ENCODE peak calls at places on chromosomes 2 and 18, in five cellular contexts. One of them, this sample, is unnamed.

GRCh38 chr2:236525416-236525997 is 44.1 kb upstream of the ACKR3 start:
- DNase-seq in transverse colon: no peak
- DNase-seq in stomach: no peak
- DNase-seq in A549: no peak
- DNase-seq in sigmoid colon: no peak
- DNase-seq in this sample: no peak

GRCh38 chr2:120568089-120568974 is 167.3 kb upstream of the GLI2 start:
- DNase-seq in stomach: no peak
- DNase-seq in A549: no peak
- DNase-seq in transverse colon: no peak
- DNase-seq in sigmoid colon: no peak
- DNase-seq in this sample: no peak

GRCh38 chr2:156687126-156687525 is 250.9 kb downstream of the GPD2 start:
- DNase-seq in stomach: no peak
- DNase-seq in transverse colon: no peak
- DNase-seq in sigmoid colon: no peak
- DNase-seq in A549: no peak
- DNase-seq in this sample: no peak

GRCh38 chr18:58556333-58557012 is 72.4 kb downstream of the ALPK2 start:
- DNase-seq in transverse colon: no peak
- DNase-seq in stomach: peak
- DNase-seq in A549: no peak
- DNase-seq in sigmoid colon: no peak
- DNase-seq in this sample: no peak

GRCh38 chr2:76281176-76281841 is 570.6 kb upstream of the GCFC2 start:
- DNase-seq in A549: no peak
- DNase-seq in transverse colon: no peak
- DNase-seq in stomach: no peak
- DNase-seq in sigmoid colon: no peak
- DNase-seq in this sample: no peak

GRCh38 chr18:68177807-68178702 is 536.9 kb downstream of the TMX3 start:
- DNase-seq in transverse colon: no peak
- DNase-seq in stomach: peak
- DNase-seq in sigmoid colon: no peak
- DNase-seq in A549: no peak
- DNase-seq in this sample: no peak

GRCh38 chr18:4106407-4107033 is 348.6 kb downstream of the DLGAP1 start:
- DNase-seq in sigmoid colon: peak
- DNase-seq in transverse colon: peak
- DNase-seq in stomach: peak
- DNase-seq in A549: peak
- DNase-seq in this sample: no peak

GRCh38 chr2:187213788-187214187 is 234.3 kb downstream of the CALCRL start:
- DNase-seq in transverse colon: no peak
- DNase-seq in sigmoid colon: no peak
- DNase-seq in A549: no peak
- DNase-seq in stomach: no peak
- DNase-seq in this sample: no peak

GRCh38 chr18:79871481-79872091 is 73.8 kb downstream of the KCNG2 start:
- DNase-seq in A549: no peak
- DNase-seq in sigmoid colon: no peak
- DNase-seq in transverse colon: no peak
- DNase-seq in stomach: no peak
- DNase-seq in this sample: no peak

GRCh38 chr18:37956020-37956419 is 390.4 kb upstream of the CELF4 start:
- DNase-seq in sigmoid colon: no peak
- DNase-seq in stomach: no peak
- DNase-seq in A549: no peak
- DNase-seq in transverse colon: no peak
- DNase-seq in this sample: no peak

GRCh38 chr18:5515007-5515744 is 28.6 kb downstream of the EPB41L3 start:
- DNase-seq in A549: no peak
- DNase-seq in transverse colon: no peak
- DNase-seq in stomach: no peak
- DNase-seq in sigmoid colon: no peak
- DNase-seq in this sample: no peak

GRCh38 chr2:95277246-95277906 is 3.1 kb downstream of the PROM2 start:
- DNase-seq in A549: no peak
- DNase-seq in transverse colon: peak
- DNase-seq in sigmoid colon: peak
- DNase-seq in stomach: peak
- DNase-seq in this sample: no peak

GRCh38 chr2:127096718-127097470 is 10.1 kb downstream of the BIN1 start:
- DNase-seq in sigmoid colon: peak
- DNase-seq in transverse colon: no peak
- DNase-seq in stomach: peak
- DNase-seq in A549: no peak
- DNase-seq in this sample: no peak

GRCh38 chr2:77552956-77553355 is 30.8 kb upstream of the LRRTM4 start:
- DNase-seq in sigmoid colon: no peak
- DNase-seq in transverse colon: no peak
- DNase-seq in stomach: no peak
- DNase-seq in A549: no peak
- DNase-seq in this sample: no peak
- TF ChIP-seq EP300 in sigmoid colon: no peak
- TF ChIP-seq EP300 in transverse colon: no peak
- TF ChIP-seq EP300 in stomach: no peak
- TF ChIP-seq EP300 in A549: no peak
- TF ChIP-seq EP300 in this sample: no peak

GRCh38 chr2:174325373-174325772 is 9.4 kb upstream of the SP9 start:
- DNase-seq in A549: no peak
- DNase-seq in transverse colon: no peak
- DNase-seq in sigmoid colon: no peak
- DNase-seq in stomach: no peak
- DNase-seq in this sample: no peak

GRCh38 chr2:174327958-174328308 is 6.8 kb upstream of the SP9 start:
- DNase-seq in stomach: no peak
- DNase-seq in sigmoid colon: no peak
- DNase-seq in transverse colon: no peak
- DNase-seq in A549: no peak
- DNase-seq in this sample: no peak

GRCh38 chr2:174327559-174327897 is 7.2 kb upstream of the SP9 start:
- DNase-seq in sigmoid colon: no peak
- DNase-seq in A549: no peak
- DNase-seq in stomach: no peak
- DNase-seq in transverse colon: no peak
- DNase-seq in this sample: no peak

GRCh38 chr2:174326880-174327558 is 7.7 kb upstream of the SP9 start:
- DNase-seq in transverse colon: no peak
- DNase-seq in sigmoid colon: no peak
- DNase-seq in stomach: no peak
- DNase-seq in A549: no peak
- DNase-seq in this sample: no peak

DNA sequence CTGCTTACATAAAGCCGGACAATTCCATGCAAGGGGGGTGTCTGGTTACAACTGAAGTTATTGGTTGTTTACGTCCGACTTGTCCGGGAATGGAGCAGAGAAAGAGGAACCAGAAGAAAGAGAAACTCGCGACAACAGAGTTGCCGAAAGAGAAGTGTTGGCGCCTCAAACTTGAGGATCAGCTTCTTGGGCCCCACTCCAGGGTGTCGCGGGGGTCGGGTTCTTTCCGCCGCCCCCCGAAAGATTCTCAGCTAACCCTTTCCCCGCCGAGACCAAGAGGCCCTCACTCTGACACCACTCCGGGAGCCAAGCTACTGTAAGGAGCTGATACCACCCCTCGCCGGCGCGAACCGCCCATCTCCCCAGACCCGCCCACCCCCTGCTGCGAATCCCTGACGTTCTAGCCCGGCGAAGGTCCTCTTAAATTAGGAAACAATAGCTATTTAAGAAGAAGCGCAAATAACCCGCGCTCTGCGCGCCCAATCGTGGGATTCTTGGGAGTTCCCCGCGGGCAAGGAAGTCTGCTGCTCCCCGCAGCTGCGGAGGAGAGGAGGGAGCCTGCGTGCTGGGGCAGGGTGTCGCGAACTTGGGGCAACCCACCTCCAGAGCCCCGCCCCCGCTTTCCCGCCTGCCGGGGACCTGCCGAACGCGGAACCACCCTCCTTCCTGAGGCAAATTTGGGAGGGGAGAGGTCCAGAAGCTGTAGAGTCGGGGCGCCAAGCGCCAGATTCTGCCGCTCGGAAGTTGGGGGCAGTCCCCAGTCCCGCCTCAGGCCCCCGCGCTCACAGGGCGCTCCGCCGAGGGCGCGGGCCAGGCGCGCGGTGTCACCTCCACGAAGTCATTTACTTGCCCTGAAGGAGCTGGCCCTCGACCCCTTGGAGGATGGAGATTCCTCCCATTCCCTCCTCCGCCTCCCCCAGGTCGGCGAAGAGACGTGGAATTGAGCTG is 8.5 kb upstream of the SP9 start:
- DNase-seq in transverse colon: peak
- DNase-seq in A549: peak
- DNase-seq in stomach: no peak
- DNase-seq in sigmoid colon: no peak
- DNase-seq in this sample: no peak
- TF ChIP-seq POLR2A in transverse colon: no peak
- TF ChIP-seq POLR2A in A549: no peak
- TF ChIP-seq POLR2A in stomach: no peak
- TF ChIP-seq POLR2A in sigmoid colon: no peak
- TF ChIP-seq POLR2A in this sample: no peak

GRCh38 chr2:196259507-196260481 is 88.4 kb upstream of the STK17B start:
- DNase-seq in A549: peak
- DNase-seq in sigmoid colon: no peak
- DNase-seq in transverse colon: no peak
- DNase-seq in stomach: no peak
- DNase-seq in this sample: no peak
- TF ChIP-seq EP300 in A549: peak
- TF ChIP-seq EP300 in sigmoid colon: no peak
- TF ChIP-seq EP300 in transverse colon: no peak
- TF ChIP-seq EP300 in stomach: no peak
- TF ChIP-seq EP300 in this sample: no peak

DNA sequence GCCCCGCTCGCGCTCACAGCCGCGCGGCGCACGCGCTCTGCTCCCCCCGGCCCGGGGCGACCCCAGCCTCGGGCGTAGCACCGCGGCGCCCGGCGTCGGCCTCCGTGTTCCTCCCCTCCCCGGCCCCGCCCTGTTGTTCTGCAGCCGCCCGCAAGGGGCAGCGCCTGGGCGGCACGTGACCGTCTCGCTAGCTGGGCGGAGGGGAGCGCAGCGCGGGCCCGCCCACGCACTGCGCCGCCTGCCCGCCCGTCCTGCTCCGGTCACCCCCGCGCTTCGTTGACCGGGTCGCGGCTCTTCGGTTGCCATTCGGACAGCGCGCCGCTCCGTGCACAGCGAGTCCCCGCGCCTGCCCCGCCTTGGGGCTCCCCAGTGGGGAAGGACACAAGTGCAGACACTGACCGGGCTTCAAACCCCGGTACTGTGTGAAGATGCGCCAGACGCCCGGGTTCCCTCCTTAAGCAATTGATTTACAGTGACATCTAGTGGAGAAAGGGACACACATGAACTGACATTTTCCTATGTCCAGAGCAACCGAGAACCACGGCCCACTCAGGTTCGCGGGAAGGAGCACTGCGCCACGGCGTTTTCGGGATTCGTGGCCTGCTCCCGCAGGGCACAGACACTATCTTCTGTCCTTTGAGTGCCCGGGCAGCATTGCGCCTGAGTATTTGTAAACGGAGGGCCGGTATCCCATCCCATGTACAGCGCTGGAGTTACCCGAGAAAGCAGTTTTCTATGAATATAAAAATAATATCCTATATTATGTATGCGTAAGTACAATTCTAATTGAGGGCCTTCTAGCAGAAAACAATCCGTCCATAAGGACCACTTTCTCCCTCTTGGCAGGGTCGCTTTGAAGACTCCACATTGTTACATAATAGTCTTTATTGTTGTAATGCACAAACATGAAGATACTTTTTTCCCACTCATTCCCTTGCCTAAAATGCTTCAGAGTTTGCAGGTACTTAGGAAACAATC is 560 bp upstream of the REV1 start:
- DNase-seq in transverse colon: peak
- DNase-seq in sigmoid colon: peak
- DNase-seq in A549: peak
- DNase-seq in stomach: peak
- DNase-seq in this sample: peak
- TF ChIP-seq POLR2A in transverse colon: peak
- TF ChIP-seq POLR2A in sigmoid colon: no peak
- TF ChIP-seq POLR2A in A549: peak
- TF ChIP-seq POLR2A in stomach: no peak
- TF ChIP-seq POLR2A in this sample: no peak